ENCODE peak calls at places on chromosomes 5 and 9, in six cellular contexts. Q is GM12865, I is neural crest cell, B is MCF 10A, M is AG04449, Z is GM20000. L is an unnamed sample.

GRCh38 chr5:138339086-138339456 is 1.0 kb downstream of the FAM53C start:
- DNase-seq in Q (no peak), Z (no peak), B (peak), I (no peak), M (no peak), L (peak)

GRCh38 chr5:72032769-72033168 is 74.5 kb upstream of the MAP1B start:
- DNase-seq in B (no peak), I (no peak), Z (no peak), Q (no peak), M (no peak), L (no peak)

GRCh38 chr9:77912895-77913693 is 118.5 kb downstream of the GNAQ start:
- DNase-seq in I (no peak), Q (no peak), B (no peak), M (no peak), Z (no peak), L (no peak)

GRCh38 chr9:36135791-36136276 is 699 bp upstream of the GLIPR2 start:
- DNase-seq in B (no peak), Z (no peak), I (no peak), Q (no peak), M (no peak), L (no peak)

GRCh38 chr9:116064970-116065369 is 88.6 kb upstream of the PAPPA start:
- DNase-seq in I (no peak), Q (no peak), Z (no peak), B (no peak), M (no peak), L (no peak)

GRCh38 chr9:127707766-127708165 is 978 bp downstream of the CFAP157 start:
- DNase-seq in Q (peak), M (no peak), I (no peak), Z (peak), B (peak), L (peak)

GRCh38 chr5:138938526-138938925 is 63.4 kb upstream of the LRRTM2 start:
- DNase-seq in M (no peak), Q (no peak), I (no peak), Z (no peak), B (no peak), L (no peak)

GRCh38 chr5:115170128-115170923 is 618 bp upstream of the TRIM36 start:
- DNase-seq in M (no peak), I (peak), Q (peak), B (no peak), Z (no peak), L (no peak)

GRCh38 chr5:107470007-107470582 is 200.6 kb downstream of the EFNA5 start:
- DNase-seq in M (no peak), Q (no peak), B (peak), I (no peak), Z (no peak), L (no peak)

GRCh38 chr9:8802242-8802641 is 1002.7 kb upstream of the DMAC1 start:
- DNase-seq in M (no peak), Q (no peak), B (peak), Z (no peak), I (no peak), L (no peak)

GRCh38 chr9:21904776-21905175 is 89.4 kb downstream of the CDKN2A start:
- DNase-seq in Q (no peak), I (no peak), B (no peak), M (no peak), Z (no peak), L (no peak)

GRCh38 chr9:115615821-115616665 is 498.1 kb upstream of the TNC start:
- DNase-seq in B (peak), Q (no peak), Z (no peak), I (no peak), M (peak), L (no peak)

GRCh38 chr5:173764321-173765029 is 123.7 kb upstream of the CPEB4 start:
- DNase-seq in Q (peak), I (peak), B (peak), M (peak), Z (no peak), L (no peak)

GRCh38 chr5:175657593-175658271 is at the start of gene HRH2:
- DNase-seq in B (no peak), Z (no peak), M (no peak), I (peak), Q (no peak), L (no peak)

GRCh38 chr5:160235731-160236130 is 6.4 kb downstream of the FABP6 start:
- DNase-seq in I (no peak), B (no peak), Z (no peak), Q (no peak), M (no peak), L (no peak)

GRCh38 chr5:132753135-132753987 is 6.1 kb downstream of the CCNI2 start:
- DNase-seq in Z (no peak), Q (peak), M (no peak), I (no peak), B (peak), L (no peak)

GRCh38 chr9:78029601-78030552 is 1.7 kb downstream of the GNAQ start:
- DNase-seq in Z (peak), I (no peak), Q (no peak), M (no peak), B (peak), L (peak)

GRCh38 chr5:31750215-31750614 is 111.3 kb downstream of the PDZD2 start:
- DNase-seq in B (no peak), I (no peak), Q (no peak), M (no peak), Z (no peak), L (no peak)

GRCh38 chr5:69504036-69504435 is 11.4 kb downstream of the OCLN start:
- DNase-seq in B (no peak), Q (no peak), M (no peak), Z (no peak), I (no peak), L (no peak)

GRCh38 chr9:27471789-27472585 is 52.1 kb upstream of the IFNK start:
- DNase-seq in I (no peak), M (no peak), B (no peak), Q (no peak), Z (no peak), L (no peak)

GRCh38 chr5:27315541-27316282 is 277.3 kb upstream of the CDH9 start:
- DNase-seq in B (peak), Q (no peak), Z (no peak), I (no peak), M (peak), L (no peak)

GRCh38 chr5:175589714-175590113 is 68.2 kb upstream of the HRH2 start:
- DNase-seq in Z (no peak), B (no peak), Q (no peak), M (no peak), I (no peak), L (no peak)

DNA sequence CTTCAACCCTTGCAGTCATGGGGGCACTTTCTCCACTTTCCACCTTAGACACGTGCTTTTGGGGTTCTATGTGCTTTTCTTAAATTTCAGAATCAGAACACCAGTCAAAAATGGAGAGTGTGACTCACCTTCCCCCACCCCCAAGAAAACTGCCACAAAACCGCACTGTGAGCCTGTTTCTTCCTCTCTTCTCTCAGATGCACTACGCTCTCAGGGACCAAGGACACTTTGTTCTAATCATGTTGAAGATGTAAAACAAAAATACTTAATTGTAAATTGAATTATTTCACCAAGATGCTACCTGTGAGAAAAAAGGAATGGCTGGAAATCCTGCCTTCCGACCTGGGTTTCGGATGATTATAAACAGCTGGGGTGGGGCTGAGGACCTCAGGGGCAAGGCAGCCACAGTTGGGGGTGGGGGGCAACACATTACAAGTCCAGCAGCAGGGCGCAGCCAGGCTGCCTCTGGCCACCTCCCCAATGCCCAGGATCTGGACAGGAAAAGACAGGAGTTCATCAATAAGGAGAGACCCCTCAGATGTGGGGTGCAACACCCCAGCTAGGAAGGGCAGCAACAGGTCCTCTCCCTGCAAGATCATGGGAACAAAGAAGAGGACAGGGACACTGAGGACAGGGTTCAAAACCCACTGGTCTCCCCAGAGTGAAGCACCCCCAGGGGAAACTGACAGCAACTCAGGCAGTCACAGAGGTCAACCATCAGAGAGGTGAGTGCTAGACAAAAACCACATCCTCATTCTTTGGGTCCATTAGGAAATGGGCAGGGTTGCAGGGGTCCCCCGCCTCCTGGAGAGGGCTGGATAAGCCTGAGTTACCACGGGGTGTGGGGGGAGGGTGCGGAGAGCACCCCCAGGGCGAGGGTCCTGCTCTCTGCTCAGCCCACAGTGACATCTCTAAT is 33.7 kb downstream of the SEMA4D start:
- DNase-seq in Q (peak), I (no peak), B (no peak), Z (peak), M (no peak), L (peak)
- TF ChIP-seq CTCF in Q (no peak), I (no peak), B (no peak), Z (no peak), M (no peak), L (no peak)

GRCh38 chr9:34124923-34125322 is 1.6 kb downstream of the DCAF12 start:
- DNase-seq in I (no peak), M (no peak), B (peak), Q (no peak), Z (no peak), L (no peak)

GRCh38 chr9:34125681-34126206 is 754 bp downstream of the DCAF12 start:
- DNase-seq in B (peak), Q (peak), I (no peak), Z (peak), M (no peak), L (peak)

GRCh38 chr9:34127035-34127948 is 794 bp upstream of the DCAF12 start:
- DNase-seq in B (no peak), I (peak), Q (peak), M (no peak), Z (no peak), L (peak)

GRCh38 chr9:34124103-34124502 is 2.4 kb downstream of the DCAF12 start:
- DNase-seq in B (peak), M (no peak), Z (no peak), Q (peak), I (no peak), L (no peak)

DNA sequence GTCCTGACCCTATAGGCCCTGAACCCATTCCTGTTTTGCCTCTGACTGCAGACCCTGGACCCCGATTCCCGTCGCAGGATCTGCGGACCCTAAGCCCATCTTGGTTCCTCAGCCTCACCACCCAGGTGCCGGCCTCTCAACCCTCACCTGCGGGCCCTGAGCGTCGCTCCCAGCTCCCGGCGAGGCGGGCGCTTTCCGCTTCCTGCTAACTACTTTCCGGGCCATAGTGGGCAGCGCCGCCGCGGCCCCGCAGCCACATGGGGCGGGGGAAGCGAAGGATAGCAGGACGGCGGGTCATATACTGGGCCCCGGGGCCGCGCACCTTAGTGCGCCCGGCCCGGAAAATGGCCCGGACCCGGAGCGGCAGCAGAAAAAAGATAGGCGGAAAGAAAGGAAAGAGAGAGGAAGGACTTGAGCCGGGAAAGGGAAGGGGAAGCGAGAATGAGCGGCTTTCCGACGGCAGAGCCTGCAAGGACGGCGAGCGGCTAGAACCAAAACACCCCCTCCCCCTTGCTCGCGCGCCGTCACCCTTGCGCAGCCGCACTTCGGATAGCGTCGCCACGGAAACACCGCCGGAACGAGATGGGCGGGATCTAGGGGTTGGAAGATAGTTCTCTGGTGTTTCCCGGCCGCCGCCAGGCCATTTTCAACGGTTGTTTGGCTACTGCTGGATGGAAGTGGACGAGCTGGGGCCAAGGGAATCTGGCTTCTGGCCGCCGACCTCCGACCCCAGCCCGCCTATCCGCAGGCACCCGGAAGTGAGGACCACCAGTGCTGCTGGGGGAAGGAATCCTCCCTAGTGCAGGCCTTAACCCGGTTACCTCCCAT is at the start of gene DCAF12:
- DNase-seq in B (peak), M (peak), I (peak), Q (peak), Z (peak), L (peak)
- TF ChIP-seq CTCF in B (no peak), M (no peak), I (no peak), Q (no peak), Z (no peak), L (no peak)

GRCh38 chr5:109373932-109374331 is 35.8 kb downstream of the PJA2 start:
- DNase-seq in B (no peak), Q (no peak), M (no peak), Z (no peak), I (no peak), L (no peak)

GRCh38 chr5:109378095-109378494 is 31.7 kb downstream of the PJA2 start:
- DNase-seq in I (no peak), M (no peak), B (no peak), Z (no peak), Q (no peak), L (no peak)

GRCh38 chr5:109370343-109370742 is 39.4 kb downstream of the PJA2 start:
- DNase-seq in Z (no peak), Q (no peak), M (no peak), B (no peak), I (no peak), L (no peak)

GRCh38 chr5:109374625-109375024 is 35.1 kb downstream of the PJA2 start:
- DNase-seq in I (no peak), M (no peak), Z (no peak), B (no peak), Q (no peak), L (no peak)
- TF ChIP-seq CTCF in I (no peak), M (no peak), Z (no peak), B (no peak), Q (no peak), L (no peak)

GRCh38 chr5:151107084-151107483 is 26.2 kb upstream of the TNIP1 start:
- DNase-seq in Z (no peak), Q (no peak), I (no peak), M (no peak), B (no peak), L (no peak)

GRCh38 chr5:151108566-151108965 is 27.7 kb upstream of the TNIP1 start:
- DNase-seq in Q (no peak), I (no peak), M (no peak), B (peak), Z (no peak), L (no peak)

GRCh38 chr5:151106509-151106908 is 25.7 kb upstream of the TNIP1 start:
- DNase-seq in I (no peak), M (no peak), Z (no peak), B (no peak), Q (no peak), L (no peak)

GRCh38 chr5:151106073-151106472 is 25.2 kb upstream of the TNIP1 start:
- DNase-seq in Q (no peak), B (no peak), Z (no peak), M (no peak), I (no peak), L (no peak)

DNA sequence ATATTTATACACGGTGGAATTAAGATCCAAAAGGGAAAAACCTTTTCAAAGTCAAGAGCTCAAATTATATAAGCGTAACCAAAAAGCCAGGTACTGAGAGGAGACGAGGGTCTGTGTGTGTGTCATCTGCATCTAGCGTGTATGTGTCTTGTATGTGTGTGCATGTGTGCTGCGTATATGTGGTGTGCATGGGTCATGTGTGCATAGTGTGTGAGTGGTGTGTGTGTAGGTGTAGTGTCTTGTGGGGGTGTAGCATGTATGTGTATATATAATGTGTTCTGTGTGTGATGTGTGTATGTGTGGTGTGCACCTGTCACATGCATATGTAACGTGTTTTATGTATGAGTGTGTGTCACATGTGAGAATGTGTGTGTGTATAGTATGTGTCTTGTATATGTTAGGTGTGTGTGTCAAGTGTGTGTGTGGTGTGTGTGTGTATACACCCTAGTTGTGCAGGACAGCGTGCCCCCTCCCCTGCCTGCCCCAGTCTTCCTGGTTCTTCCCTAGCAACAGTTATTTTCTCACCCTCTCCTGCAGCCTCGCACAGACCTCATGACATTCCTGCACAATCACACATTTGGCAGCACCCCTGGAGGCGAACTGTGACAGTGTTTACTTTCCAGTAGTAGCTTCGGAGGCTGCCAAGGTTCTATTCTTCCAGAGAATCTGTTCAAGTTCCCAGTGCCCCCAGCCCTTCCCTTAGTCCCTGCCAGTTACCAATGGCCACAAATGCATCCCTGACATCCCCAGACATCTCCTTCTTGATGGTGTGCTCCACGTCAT is 27.1 kb upstream of the TNIP1 start:
- DNase-seq in I (no peak), Q (no peak), Z (no peak), M (no peak), B (peak), L (no peak)
- TF ChIP-seq CTCF in I (no peak), Q (no peak), Z (no peak), M (no peak), B (no peak), L (no peak)

GRCh38 chr9:123355761-123356520 is at the start of gene CRB2:
- DNase-seq in Q (no peak), I (peak), M (no peak), B (no peak), Z (no peak), L (no peak)
- TF ChIP-seq CTCF in Q (no peak), I (peak), M (no peak), B (no peak), Z (no peak), L (no peak)

DNA sequence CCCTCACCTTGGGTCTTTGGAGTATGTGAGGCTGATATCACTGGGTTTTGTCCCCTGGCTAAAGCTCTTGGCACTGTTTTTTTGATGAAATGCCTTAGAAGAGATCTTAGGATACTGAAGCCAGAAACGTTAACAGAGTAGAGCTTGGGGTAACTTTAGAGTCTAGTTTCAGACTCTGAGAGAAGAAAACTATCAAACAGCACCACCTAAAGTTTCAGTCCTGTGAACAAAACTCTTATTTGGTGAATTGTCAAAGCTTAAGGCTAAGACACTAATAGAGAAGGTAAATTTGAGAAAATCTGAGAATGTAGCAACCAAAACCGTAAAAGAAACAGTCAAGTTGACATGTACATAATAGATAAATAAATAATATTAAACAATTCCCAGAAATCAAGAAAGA is 111.7 kb upstream of the PUM3 start:
- DNase-seq in B (no peak), M (no peak), I (no peak), Q (no peak), Z (no peak), L (no peak)
- TF ChIP-seq CTCF in B (no peak), M (no peak), I (no peak), Q (no peak), Z (no peak), L (no peak)

L was measured in GM13977.